ENCODE peak calls at places on chromosome 22, in four cellular contexts. One of them, this sample, is unnamed.

GRCh38 chr22:37212174-37212906 is at the start of gene SSTR3:
- DNase-seq in MG63: no peak
- DNase-seq in NCI-H1417: peak
- DNase-seq in breast epithelium: no peak
- DNase-seq in this sample: no peak

GRCh38 chr22:26273011-26273675 is 103.9 kb downstream of the SEZ6L start:
- DNase-seq in breast epithelium: no peak
- DNase-seq in MG63: no peak
- DNase-seq in NCI-H1417: peak
- DNase-seq in this sample: no peak

GRCh38 chr22:45320326-45320976 is 10.7 kb downstream of the FAM118A start:
- DNase-seq in breast epithelium: no peak
- DNase-seq in NCI-H1417: no peak
- DNase-seq in MG63: peak
- DNase-seq in this sample: no peak

GRCh38 chr22:27204817-27205216 is 547.4 kb downstream of the MIAT start:
- DNase-seq in breast epithelium: no peak
- DNase-seq in NCI-H1417: no peak
- DNase-seq in MG63: no peak
- DNase-seq in this sample: no peak

GRCh38 chr22:45129703-45130524 is 33.8 kb upstream of the NUP50 start:
- DNase-seq in MG63: no peak
- DNase-seq in NCI-H1417: no peak
- DNase-seq in breast epithelium: no peak
- DNase-seq in this sample: no peak

GRCh38 chr22:20834725-20835124 is 23.9 kb downstream of the PI4KA start:
- DNase-seq in breast epithelium: no peak
- DNase-seq in MG63: no peak
- DNase-seq in NCI-H1417: no peak
- DNase-seq in this sample: no peak

GRCh38 chr22:50314455-50315288 is 7.2 kb upstream of the PLXNB2 start:
- DNase-seq in MG63: no peak
- DNase-seq in NCI-H1417: no peak
- DNase-seq in breast epithelium: no peak
- DNase-seq in this sample: no peak

GRCh38 chr22:45576273-45576625 is 73.6 kb downstream of the FBLN1 start:
- DNase-seq in NCI-H1417: no peak
- DNase-seq in MG63: no peak
- DNase-seq in breast epithelium: no peak
- DNase-seq in this sample: no peak

GRCh38 chr22:36795633-36796032 is 19.7 kb upstream of the IFT27 start:
- DNase-seq in MG63: no peak
- DNase-seq in NCI-H1417: no peak
- DNase-seq in breast epithelium: no peak
- DNase-seq in this sample: no peak

GRCh38 chr22:25972397-25972796 is 196.9 kb upstream of the SEZ6L start:
- DNase-seq in NCI-H1417: no peak
- DNase-seq in breast epithelium: no peak
- DNase-seq in MG63: no peak
- DNase-seq in this sample: no peak

GRCh38 chr22:38271101-38271500 is 1.7 kb downstream of the TMEM184B start:
- DNase-seq in MG63: no peak
- DNase-seq in NCI-H1417: no peak
- DNase-seq in breast epithelium: no peak
- DNase-seq in this sample: no peak

GRCh38 chr22:49975543-49976389 is 15.2 kb downstream of the PIM3 start:
- DNase-seq in NCI-H1417: no peak
- DNase-seq in breast epithelium: peak
- DNase-seq in MG63: no peak
- DNase-seq in this sample: no peak

GRCh38 chr22:45190473-45190872 is 26.7 kb downstream of the NUP50 start:
- DNase-seq in MG63: no peak
- DNase-seq in breast epithelium: no peak
- DNase-seq in NCI-H1417: no peak
- DNase-seq in this sample: no peak

GRCh38 chr22:22159384-22159783 is 85.2 kb upstream of the VPREB1 start:
- DNase-seq in NCI-H1417: no peak
- DNase-seq in MG63: no peak
- DNase-seq in breast epithelium: no peak
- DNase-seq in this sample: no peak

GRCh38 chr22:29040385-29041275 is 21.0 kb downstream of the C22orf31 start:
- DNase-seq in NCI-H1417: peak
- DNase-seq in breast epithelium: peak
- DNase-seq in MG63: peak
- DNase-seq in this sample: peak

GRCh38 chr22:31148953-31149627 is 8.8 kb upstream of the PLA2G3 start:
- DNase-seq in MG63: peak
- DNase-seq in NCI-H1417: peak
- DNase-seq in breast epithelium: peak
- DNase-seq in this sample: peak

GRCh38 chr22:38467904-38468760 is at the start of gene KDELR3:
- DNase-seq in breast epithelium: no peak
- DNase-seq in MG63: peak
- DNase-seq in NCI-H1417: peak
- DNase-seq in this sample: peak

GRCh38 chr22:46052331-46052771 is 75.4 kb upstream of the WNT7B start:
- DNase-seq in NCI-H1417: no peak
- DNase-seq in MG63: no peak
- DNase-seq in breast epithelium: peak
- DNase-seq in this sample: no peak

GRCh38 chr22:46875089-46875488 is 112.6 kb downstream of the TBC1D22A start:
- DNase-seq in NCI-H1417: no peak
- DNase-seq in MG63: no peak
- DNase-seq in breast epithelium: no peak
- DNase-seq in this sample: no peak

GRCh38 chr22:41075946-41076345 is 16.4 kb upstream of the EP300 start:
- DNase-seq in NCI-H1417: no peak
- DNase-seq in breast epithelium: no peak
- DNase-seq in MG63: peak
- DNase-seq in this sample: no peak

GRCh38 chr22:33785283-33785991 is 134.8 kb downstream of the LARGE1 start:
- DNase-seq in MG63: peak
- DNase-seq in NCI-H1417: peak
- DNase-seq in breast epithelium: no peak
- DNase-seq in this sample: no peak

GRCh38 chr22:45880091-45880651 is 96.8 kb downstream of the WNT7B start:
- DNase-seq in NCI-H1417: no peak
- DNase-seq in MG63: no peak
- DNase-seq in breast epithelium: peak
- DNase-seq in this sample: no peak

GRCh38 chr22:19800761-19801244 is 40.2 kb downstream of the TBX1 start:
- DNase-seq in MG63: peak
- DNase-seq in breast epithelium: no peak
- DNase-seq in NCI-H1417: no peak
- DNase-seq in this sample: no peak

GRCh38 chr22:43733138-43733537 is 79.0 kb downstream of the EFCAB6 start:
- DNase-seq in breast epithelium: no peak
- DNase-seq in NCI-H1417: no peak
- DNase-seq in MG63: no peak
- DNase-seq in this sample: no peak

GRCh38 chr22:45083659-45084305 is 74.0 kb upstream of the PHF21B start:
- DNase-seq in MG63: peak
- DNase-seq in breast epithelium: no peak
- DNase-seq in NCI-H1417: no peak
- DNase-seq in this sample: no peak

GRCh38 chr22:44146088-44146861 is 34.5 kb upstream of the PARVG start:
- DNase-seq in MG63: no peak
- DNase-seq in NCI-H1417: no peak
- DNase-seq in breast epithelium: no peak
- DNase-seq in this sample: no peak

This sample was measured in prostate gland.